ENCODE peak calls at places on chromosomes 11 and 22, in four cellular contexts. G, I, C and U are unnamed samples. For H3K27me3 and H3K4me1, the result is how much of the 10 kb centered on the place peaks cover.

GRCh38 chr11:106231591-106231990 is 154.1 kb downstream of the AASDHPPT start:
- DNase-seq in G (no peak), I (no peak), C (peak), U (no peak)

GRCh38 chr11:32334822-32335221 is 100.5 kb downstream of the WT1 start:
- DNase-seq in G (no peak), I (no peak), C (no peak), U (peak)

GRCh38 chr11:103483996-103484395 is 374.8 kb downstream of the DYNC2H1 start:
- DNase-seq in G (no peak), I (no peak), C (peak), U (no peak)

GRCh38 chr11:44110231-44110679 is 14.8 kb downstream of the EXT2 start:
- DNase-seq in G (peak), I (peak), C (peak), U (peak)

GRCh38 chr11:1158681-1159525 is 1.1 kb downstream of the MUC5AC start:
- DNase-seq in G (peak), I (no peak), C (no peak), U (peak)

GRCh38 chr11:128458316-128458715 is 129.0 kb downstream of the ETS1 start:
- DNase-seq in G (no peak), I (no peak), C (peak), U (no peak)

GRCh38 chr22:20813056-20813455 is 39.1 kb downstream of the SERPIND1 start:
- DNase-seq in G (peak), I (no peak), C (peak), U (no peak)

GRCh38 chr22:38882480-38882879 is 10.5 kb upstream of the CBX6 start:
- DNase-seq in G (no peak), I (peak), C (peak), U (peak)

DNA sequence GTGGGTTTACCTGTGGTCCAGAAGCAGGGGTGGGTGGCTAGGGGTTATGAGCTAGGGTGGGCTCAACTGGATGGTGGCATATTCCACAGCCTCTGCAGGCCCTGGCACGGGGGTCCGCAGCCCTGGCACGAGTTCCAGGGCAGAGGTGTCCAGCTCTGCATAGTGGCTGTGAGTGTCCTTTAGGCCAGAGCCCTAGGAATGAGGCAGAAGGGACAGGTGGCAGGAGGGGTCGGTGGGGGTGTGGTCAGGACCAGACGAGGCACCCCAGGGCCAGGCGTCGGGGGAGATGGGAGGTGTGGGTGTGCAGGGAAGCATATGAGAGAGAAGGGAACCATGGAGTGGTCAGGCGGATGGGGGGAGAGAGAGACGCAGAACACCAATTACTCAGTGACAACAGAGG is 99.9 kb downstream of the NECTIN1 start:
- DNase-seq in G (no peak), I (no peak), C (no peak), U (no peak)
- TF ChIP-seq POLR2A in G (no peak), I (no peak), C (no peak), U (no peak)

GRCh38 chr11:68691402-68691784 is 7.0 kb downstream of the GAL start:
- DNase-seq in G (peak), I (no peak), C (no peak), U (no peak)
- H3K27me3 ChIP-seq in G (under half), I (under half), C (under half), U (under half)

GRCh38 chr11:108534274-108534882 is 36.2 kb upstream of the POGLUT3 start:
- DNase-seq in G (no peak), I (no peak), C (no peak), U (no peak)
- H3K4me1 ChIP-seq in G (under half), I (under half), C (under half), U (under half)

GRCh38 chr11:9613830-9614762 is 40.6 kb downstream of the WEE1 start:
- DNase-seq in G (peak), I (peak), C (peak), U (peak)
- TF ChIP-seq POLR2A in G (peak), I (peak), C (no peak), U (no peak)

GRCh38 chr11:64713781-64714363 is 9.1 kb downstream of the NRXN2 start:
- DNase-seq in G (no peak), I (no peak), C (no peak), U (no peak)

GRCh38 chr11:64711138-64711943 is 11.7 kb downstream of the NRXN2 start:
- DNase-seq in G (no peak), I (no peak), C (no peak), U (peak)

GRCh38 chr11:64713031-64713780 is 9.8 kb downstream of the NRXN2 start:
- DNase-seq in G (no peak), I (no peak), C (peak), U (peak)

GRCh38 chr11:64711944-64712306 is 11.1 kb downstream of the NRXN2 start:
- DNase-seq in G (no peak), I (no peak), C (no peak), U (peak)

GRCh38 chr11:64712430-64713030 is 10.5 kb downstream of the NRXN2 start:
- DNase-seq in G (no peak), I (no peak), C (no peak), U (peak)
- H3K27me3 ChIP-seq in G (half or more), I (under half), C (half or more), U (under half)